ENCODE peak calls at places on chromosome 1, in four cellular contexts. One of them, this sample, is unnamed.
A peak's percentile ranks its signal among the peaks of the same experiment; 100 is the strongest.

GRCh38 chr1:87398644-87399043 is 70.0 kb downstream of the LMO4 start:
- DNase-seq in PC-3: peak; percentile 84
- DNase-seq in MM.1S: no peak
- DNase-seq in OCI-LY7: no peak
- DNase-seq in this sample: no peak

GRCh38 chr1:205537386-205538018 is 33.0 kb downstream of the CDK18 start:
- DNase-seq in MM.1S: no peak
- DNase-seq in OCI-LY7: no peak
- DNase-seq in PC-3: peak; percentile 34
- DNase-seq in this sample: no peak

GRCh38 chr1:94385354-94385947 is 32.7 kb upstream of the ABCD3 start:
- DNase-seq in PC-3: no peak
- DNase-seq in MM.1S: no peak
- DNase-seq in OCI-LY7: no peak
- DNase-seq in this sample: no peak

GRCh38 chr1:117339866-117340357 is 27.3 kb upstream of the MAN1A2 start:
- DNase-seq in PC-3: peak; percentile 53
- DNase-seq in MM.1S: peak; percentile 19
- DNase-seq in OCI-LY7: peak; percentile 17
- DNase-seq in this sample: peak; percentile 84

GRCh38 chr1:246608616-246609376 is 42.5 kb downstream of the CNST start:
- DNase-seq in MM.1S: no peak
- DNase-seq in PC-3: peak; percentile 99
- DNase-seq in OCI-LY7: no peak
- DNase-seq in this sample: peak; percentile 81

GRCh38 chr1:116737855-116738318 is 16.3 kb upstream of the CD2 start:
- DNase-seq in OCI-LY7: peak; percentile 40
- DNase-seq in PC-3: no peak
- DNase-seq in MM.1S: peak; percentile 37
- DNase-seq in this sample: no peak

GRCh38 chr1:240831191-240831631 is 219.3 kb upstream of the GREM2 start:
- DNase-seq in PC-3: peak; percentile 86
- DNase-seq in OCI-LY7: no peak
- DNase-seq in MM.1S: no peak
- DNase-seq in this sample: no peak

GRCh38 chr1:243693764-243694163 is 156.3 kb downstream of the AKT3 start:
- DNase-seq in MM.1S: no peak
- DNase-seq in PC-3: no peak
- DNase-seq in OCI-LY7: no peak
- DNase-seq in this sample: no peak

GRCh38 chr1:147475488-147475887 is 65.8 kb upstream of the BCL9 start:
- DNase-seq in PC-3: peak; percentile 97
- DNase-seq in OCI-LY7: no peak
- DNase-seq in MM.1S: no peak
- DNase-seq in this sample: no peak

GRCh38 chr1:109579044-109579443 is 30.6 kb downstream of the GNAI3 start:
- DNase-seq in OCI-LY7: no peak
- DNase-seq in PC-3: no peak
- DNase-seq in MM.1S: no peak
- DNase-seq in this sample: no peak

GRCh38 chr1:161739865-161740566 is 9.6 kb upstream of the DUSP12 start:
- DNase-seq in MM.1S: no peak
- DNase-seq in PC-3: no peak
- DNase-seq in OCI-LY7: peak; percentile 74
- DNase-seq in this sample: no peak

GRCh38 chr1:161740871-161741270 is 8.7 kb upstream of the DUSP12 start:
- DNase-seq in OCI-LY7: peak; percentile 32
- DNase-seq in MM.1S: no peak
- DNase-seq in PC-3: no peak
- DNase-seq in this sample: no peak

GRCh38 chr1:161738627-161739287 is 10.8 kb upstream of the DUSP12 start:
- DNase-seq in PC-3: peak; percentile 91
- DNase-seq in MM.1S: peak; percentile 66
- DNase-seq in OCI-LY7: peak; percentile 89
- DNase-seq in this sample: peak; percentile 50

GRCh38 chr1:161747789-161748188 is 1.8 kb upstream of the DUSP12 start:
- DNase-seq in PC-3: no peak
- DNase-seq in MM.1S: no peak
- DNase-seq in OCI-LY7: no peak
- DNase-seq in this sample: no peak

DNA sequence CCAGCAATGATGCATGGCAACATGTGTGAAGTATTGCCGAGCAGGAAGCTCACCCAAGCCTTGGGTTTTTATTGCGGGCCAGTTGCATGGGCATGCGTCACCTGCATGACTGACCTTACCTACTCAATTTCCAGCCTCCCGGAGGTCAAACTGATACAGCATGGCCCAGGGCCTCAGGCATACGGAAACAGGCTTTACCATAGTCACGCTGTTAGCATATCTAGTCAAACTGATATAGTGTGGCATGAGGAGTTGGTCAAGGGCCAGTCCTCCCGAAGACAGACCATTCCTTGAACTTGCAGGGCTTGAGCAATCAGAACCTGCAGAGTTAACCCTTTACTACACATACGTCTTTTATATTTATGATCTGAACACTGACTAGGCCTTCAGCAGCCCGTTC is 6.4 kb upstream of the DUSP12 start:
- DNase-seq in OCI-LY7: no peak
- DNase-seq in PC-3: no peak
- DNase-seq in MM.1S: no peak
- DNase-seq in this sample: peak; percentile 26
- H2AFZ ChIP-seq in OCI-LY7: no peak overlapping the region
- H2AFZ ChIP-seq in PC-3: no peak overlapping the region
- H2AFZ ChIP-seq in MM.1S: no peak overlapping the region
- H2AFZ ChIP-seq in this sample: no peak overlapping the region

GRCh38 chr1:96464159-96464558 is 257.4 kb upstream of the PTBP2 start:
- DNase-seq in OCI-LY7: no peak
- DNase-seq in PC-3: no peak
- DNase-seq in MM.1S: no peak
- DNase-seq in this sample: no peak

GRCh38 chr1:96466842-96467241 is 254.7 kb upstream of the PTBP2 start:
- DNase-seq in OCI-LY7: no peak
- DNase-seq in PC-3: no peak
- DNase-seq in MM.1S: no peak
- DNase-seq in this sample: no peak

GRCh38 chr1:96464991-96465875 is 256.4 kb upstream of the PTBP2 start:
- DNase-seq in MM.1S: no peak
- DNase-seq in PC-3: no peak
- DNase-seq in OCI-LY7: no peak
- DNase-seq in this sample: no peak
- TF ChIP-seq EZH2phosphoT487 in MM.1S: no peak
- TF ChIP-seq EZH2phosphoT487 in PC-3: no peak
- TF ChIP-seq EZH2phosphoT487 in OCI-LY7: no peak
- TF ChIP-seq EZH2phosphoT487 in this sample: no peak

GRCh38 chr1:943545-944340 is 15.3 kb downstream of the NOC2L start:
- DNase-seq in OCI-LY7: no peak
- DNase-seq in MM.1S: peak; percentile 54
- DNase-seq in PC-3: no peak
- DNase-seq in this sample: no peak
- H2AFZ ChIP-seq in OCI-LY7: no peak overlapping the region
- H2AFZ ChIP-seq in MM.1S: no peak overlapping the region
- H2AFZ ChIP-seq in PC-3: no peak overlapping the region
- H2AFZ ChIP-seq in this sample: no peak overlapping the region

DNA sequence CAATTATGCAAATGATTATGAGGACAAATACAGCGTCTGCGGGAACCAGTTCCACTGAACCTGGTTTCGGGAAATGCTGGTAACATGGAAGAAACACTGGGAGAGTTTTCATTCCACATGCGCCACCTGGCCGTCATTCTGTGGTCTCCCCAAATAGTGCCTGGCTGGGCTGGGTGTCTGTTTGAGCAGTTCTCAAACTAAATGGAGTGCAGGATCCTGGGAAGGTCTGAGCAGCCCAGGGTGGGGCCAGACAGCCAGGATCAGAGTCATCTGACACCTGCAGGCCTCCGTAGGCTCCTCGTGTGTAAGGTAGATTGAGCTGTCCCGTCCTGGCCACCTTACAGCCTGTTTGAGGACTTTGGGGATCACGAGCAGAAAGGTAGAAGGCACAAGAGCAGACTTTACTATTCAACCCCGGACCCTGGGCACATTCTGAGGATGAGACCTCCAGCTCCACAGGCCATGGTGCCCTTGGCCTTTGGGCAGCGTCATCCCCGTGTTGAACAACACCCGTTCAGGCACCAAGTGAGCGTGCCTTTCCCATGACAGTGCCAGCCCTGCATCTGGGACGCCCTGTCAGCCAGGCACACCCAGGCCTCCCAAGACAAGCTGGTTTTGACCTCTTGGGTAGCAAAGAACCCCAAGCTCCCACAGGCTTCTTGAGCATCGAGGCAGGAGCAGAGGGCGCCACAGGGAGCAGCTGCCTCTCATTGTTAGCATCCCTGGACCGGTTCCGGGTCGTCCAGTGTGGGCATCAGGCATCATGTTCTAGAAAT is 101.9 kb downstream of the PRDM2 start:
- DNase-seq in MM.1S: no peak
- DNase-seq in OCI-LY7: no peak
- DNase-seq in PC-3: no peak
- DNase-seq in this sample: no peak
- TF ChIP-seq EZH2phosphoT487 in MM.1S: no peak
- TF ChIP-seq EZH2phosphoT487 in OCI-LY7: no peak
- TF ChIP-seq EZH2phosphoT487 in PC-3: no peak
- TF ChIP-seq EZH2phosphoT487 in this sample: no peak

DNA sequence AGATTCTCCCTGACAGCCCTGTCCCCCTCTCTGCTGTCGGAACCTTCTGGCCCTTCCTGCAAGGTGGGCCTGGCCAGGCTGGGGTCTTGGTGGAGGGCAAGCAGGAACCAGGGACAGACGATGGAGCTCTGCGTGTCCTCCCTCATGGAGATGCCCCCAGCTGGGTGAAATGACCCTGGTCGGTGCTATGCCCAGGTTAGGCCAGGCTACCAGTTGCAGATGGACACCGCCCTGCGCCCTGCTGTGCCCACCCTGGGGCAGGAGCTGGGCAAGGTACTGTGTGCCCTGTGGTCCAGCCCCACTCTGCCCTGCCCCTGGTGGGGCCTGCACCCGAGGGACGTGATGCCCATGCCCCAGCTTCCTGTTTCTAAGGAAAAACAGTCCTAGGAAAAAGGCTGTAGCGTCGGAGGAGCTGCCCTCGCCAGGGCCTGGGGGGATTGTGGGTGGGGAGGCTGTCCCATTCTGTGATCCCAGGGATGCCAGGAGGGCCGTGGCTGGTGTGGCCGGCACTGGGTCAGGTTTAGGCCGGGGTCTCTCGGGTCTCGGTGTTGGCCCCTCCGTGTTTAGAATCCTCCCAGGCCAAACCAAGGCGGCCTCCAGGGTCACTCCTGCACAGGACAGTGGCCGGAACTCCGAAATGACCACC is 77.6 kb downstream of the MORN1 start:
- DNase-seq in OCI-LY7: no peak
- DNase-seq in PC-3: no peak
- DNase-seq in MM.1S: no peak
- DNase-seq in this sample: no peak
- H2AFZ ChIP-seq in OCI-LY7: no peak overlapping the region
- H2AFZ ChIP-seq in PC-3: peak overlapping the region; percentile 52
- H2AFZ ChIP-seq in MM.1S: no peak overlapping the region
- H2AFZ ChIP-seq in this sample: peak overlapping the region; percentile 71

GRCh38 chr1:56482486-56482885 is 96.9 kb downstream of the PLPP3 start:
- DNase-seq in MM.1S: no peak
- DNase-seq in OCI-LY7: no peak
- DNase-seq in PC-3: no peak
- DNase-seq in this sample: no peak

GRCh38 chr1:56481140-56481694 is 98.1 kb downstream of the PLPP3 start:
- DNase-seq in PC-3: no peak
- DNase-seq in MM.1S: no peak
- DNase-seq in OCI-LY7: no peak
- DNase-seq in this sample: no peak

GRCh38 chr1:56489695-56490094 is 89.7 kb downstream of the PLPP3 start:
- DNase-seq in MM.1S: no peak
- DNase-seq in OCI-LY7: no peak
- DNase-seq in PC-3: no peak
- DNase-seq in this sample: no peak

GRCh38 chr1:56483104-56483503 is 96.3 kb downstream of the PLPP3 start:
- DNase-seq in OCI-LY7: no peak
- DNase-seq in MM.1S: no peak
- DNase-seq in PC-3: no peak
- DNase-seq in this sample: no peak

GRCh38 chr1:56484695-56485094 is 94.7 kb downstream of the PLPP3 start:
- DNase-seq in PC-3: no peak
- DNase-seq in MM.1S: no peak
- DNase-seq in OCI-LY7: no peak
- DNase-seq in this sample: no peak
- TF ChIP-seq EZH2phosphoT487 in PC-3: no peak
- TF ChIP-seq EZH2phosphoT487 in MM.1S: no peak
- TF ChIP-seq EZH2phosphoT487 in OCI-LY7: no peak
- TF ChIP-seq EZH2phosphoT487 in this sample: no peak

DNA sequence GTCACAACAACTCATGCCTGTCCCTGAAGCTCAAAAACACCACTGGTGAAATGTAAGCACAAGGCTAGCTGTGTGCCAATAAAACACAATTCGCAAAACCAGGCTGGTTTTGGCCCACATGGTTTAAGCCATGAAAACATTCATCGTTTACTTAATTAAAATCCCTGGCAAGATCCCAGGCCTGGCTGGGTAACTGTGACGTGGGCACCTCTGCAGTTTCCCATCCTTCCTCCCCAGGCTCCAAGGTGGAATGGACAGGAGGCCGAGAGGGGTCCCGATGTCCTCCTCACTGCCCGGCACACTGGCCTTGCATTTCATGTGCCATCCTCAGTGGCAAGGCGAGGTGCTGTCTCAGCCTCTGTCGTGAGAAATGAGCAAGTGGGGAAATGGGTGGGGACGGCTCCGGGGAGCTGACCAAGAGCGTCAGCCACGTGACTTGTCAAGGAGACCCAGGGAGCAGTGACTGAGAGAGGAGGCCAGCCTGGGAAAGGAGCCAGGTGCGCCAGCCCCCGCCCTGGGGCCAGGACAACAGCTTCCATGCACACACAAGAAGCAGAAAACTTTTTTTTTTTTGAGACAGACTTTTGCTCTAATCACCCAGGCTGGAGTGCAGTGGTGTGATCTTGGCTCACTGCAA is 153.1 kb upstream of the RAB4A start:
- DNase-seq in MM.1S: no peak
- DNase-seq in PC-3: peak; percentile 68
- DNase-seq in OCI-LY7: no peak
- DNase-seq in this sample: peak; percentile 54
- H2AFZ ChIP-seq in MM.1S: no peak overlapping the region
- H2AFZ ChIP-seq in PC-3: no peak overlapping the region
- H2AFZ ChIP-seq in OCI-LY7: no peak overlapping the region
- H2AFZ ChIP-seq in this sample: no peak overlapping the region

GRCh38 chr1:63688302-63688701 is 85.5 kb upstream of the ROR1 start:
- DNase-seq in OCI-LY7: no peak
- DNase-seq in PC-3: no peak
- DNase-seq in MM.1S: no peak
- DNase-seq in this sample: no peak

GRCh38 chr1:63690966-63691365 is 82.9 kb upstream of the ROR1 start:
- DNase-seq in OCI-LY7: no peak
- DNase-seq in MM.1S: no peak
- DNase-seq in PC-3: no peak
- DNase-seq in this sample: no peak

GRCh38 chr1:63693956-63694607 is 79.7 kb upstream of the ROR1 start:
- DNase-seq in PC-3: peak; percentile 19
- DNase-seq in MM.1S: no peak
- DNase-seq in OCI-LY7: no peak
- DNase-seq in this sample: no peak

GRCh38 chr1:63686696-63687095 is 87.1 kb upstream of the ROR1 start:
- DNase-seq in OCI-LY7: no peak
- DNase-seq in MM.1S: no peak
- DNase-seq in PC-3: no peak
- DNase-seq in this sample: no peak

GRCh38 chr1:63691672-63692425 is 82.0 kb upstream of the ROR1 start:
- DNase-seq in OCI-LY7: peak; percentile 68
- DNase-seq in MM.1S: peak; percentile 74
- DNase-seq in PC-3: peak; percentile 92
- DNase-seq in this sample: peak; percentile 90
- TF ChIP-seq EZH2phosphoT487 in OCI-LY7: no peak
- TF ChIP-seq EZH2phosphoT487 in MM.1S: no peak
- TF ChIP-seq EZH2phosphoT487 in PC-3: no peak
- TF ChIP-seq EZH2phosphoT487 in this sample: no peak

GRCh38 chr1:221839321-221839720 is 97.4 kb upstream of the DUSP10 start:
- DNase-seq in MM.1S: peak; percentile 21
- DNase-seq in OCI-LY7: no peak
- DNase-seq in PC-3: no peak
- DNase-seq in this sample: no peak
- H2AFZ ChIP-seq in MM.1S: peak overlapping the region; percentile 2
- H2AFZ ChIP-seq in OCI-LY7: no peak overlapping the region
- H2AFZ ChIP-seq in PC-3: no peak overlapping the region
- H2AFZ ChIP-seq in this sample: no peak overlapping the region